ENCODE peak calls at places on chromosomes 11 and 22, in four cellular contexts. E, M, D and J are unnamed samples.

GRCh38 chr11:3782963-3783362 is 14.4 kb downstream of the NUP98 start:
- DNase-seq in E (no peak), M (no peak), D (no peak), J (no peak)

GRCh38 chr22:41831828-41832552 is 915 bp upstream of the SREBF2 start:
- DNase-seq in E (no peak), M (no peak), D (no peak), J (peak)

GRCh38 chr11:73162196-73162740 is 20.1 kb upstream of the FCHSD2 start:
- DNase-seq in E (no peak), M (no peak), D (no peak), J (no peak)

GRCh38 chr11:9716275-9717039 is 52.6 kb downstream of the SWAP70 start:
- DNase-seq in E (no peak), M (no peak), D (no peak), J (no peak)

GRCh38 chr11:12897390-12897789 is 111.7 kb upstream of the RASSF10 start:
- DNase-seq in E (no peak), M (no peak), D (peak), J (no peak)

GRCh38 chr11:92510591-92510990 is 286.0 kb downstream of the FAT3 start:
- DNase-seq in E (no peak), M (no peak), D (no peak), J (no peak)

GRCh38 chr11:64876226-64876750 is 2.1 kb downstream of the EHD1 start:
- DNase-seq in E (no peak), M (no peak), D (no peak), J (no peak)

GRCh38 chr11:2518983-2519340 is 74.2 kb downstream of the KCNQ1 start:
- DNase-seq in E (no peak), M (peak), D (peak), J (no peak)

GRCh38 chr22:17927062-17927461 is 97.3 kb downstream of the MICAL3 start:
- DNase-seq in E (no peak), M (no peak), D (no peak), J (no peak)

GRCh38 chr11:2085251-2086066 is 53.7 kb downstream of the IGF2 start:
- DNase-seq in E (no peak), M (no peak), D (peak), J (no peak)

GRCh38 chr22:21032037-21032842 is at the start of gene SLC7A4:
- DNase-seq in E (peak), M (no peak), D (no peak), J (peak)